ENCODE peak calls at places on chromosomes 6 and 20, in six cellular contexts. E is SW480; D is non-pigmented ciliary epithelial cell; T is bronchial epithelial cell; V is NCI-H1092; I is activated CD4-positive, alpha-beta T cell treated with anti-CD3 and anti-CD28 coated beads, Interleukin-2, amount 50 U/mL, for 48 hours. O is an unnamed sample.

GRCh38 chr20:63362426-63363009 is 1.4 kb upstream of the CHRNA4 start:
- DNase-seq in E (no peak), I (no peak), D (no peak), T (no peak), V (no peak), O (no peak)

GRCh38 chr20:25058051-25058796 is at the start of gene ACSS1:
- DNase-seq in E (peak), D (no peak), I (peak), V (no peak), T (no peak), O (no peak)

GRCh38 chr6:41489284-41489851 is 56.8 kb upstream of the FOXP4 start:
- DNase-seq in V (peak), E (no peak), D (no peak), I (no peak), T (no peak), O (no peak)

GRCh38 chr20:13794667-13795066 is 9.8 kb downstream of the NDUFAF5 start:
- DNase-seq in V (no peak), T (no peak), I (no peak), E (no peak), D (no peak), O (no peak)

GRCh38 chr6:136334465-136334846 is 44.8 kb upstream of the BCLAF1 start:
- DNase-seq in V (no peak), T (no peak), E (no peak), D (no peak), I (no peak), O (no peak)

GRCh38 chr6:114739656-114740055 is 396.8 kb upstream of the HS3ST5 start:
- DNase-seq in E (no peak), I (no peak), D (no peak), T (peak), V (peak), O (no peak)

GRCh38 chr20:42041000-42041565 is 422.9 kb upstream of the CHD6 start:
- DNase-seq in D (no peak), V (no peak), E (no peak), I (no peak), T (no peak), O (no peak)

GRCh38 chr6:161215193-161215592 is 58.7 kb downstream of the AGPAT4 start:
- DNase-seq in D (peak), I (no peak), E (no peak), V (no peak), T (peak), O (peak)

GRCh38 chr6:27280064-27280539 is 32.0 kb downstream of the POM121L2 start:
- DNase-seq in E (peak), I (peak), D (no peak), T (peak), V (no peak), O (no peak)

GRCh38 chr20:63172726-63173125 is 43.2 kb downstream of the YTHDF1 start:
- DNase-seq in I (peak), T (no peak), V (no peak), D (no peak), E (peak), O (no peak)

GRCh38 chr20:50250748-50251382 is 60.2 kb downstream of the CEBPB start:
- DNase-seq in V (no peak), I (no peak), D (no peak), T (no peak), E (no peak), O (no peak)

GRCh38 chr20:51749674-51750036 is 18.5 kb downstream of the ATP9A start:
- DNase-seq in V (no peak), E (peak), D (no peak), I (no peak), T (peak), O (peak)

GRCh38 chr6:142987490-142987889 is 42.5 kb upstream of the HIVEP2 start:
- DNase-seq in I (no peak), D (no peak), E (no peak), T (peak), V (no peak), O (peak)

GRCh38 chr20:58084566-58084965 is 143.9 kb downstream of the ANKRD60 start:
- DNase-seq in E (no peak), I (no peak), D (no peak), T (no peak), V (no peak), O (no peak)

GRCh38 chr6:115591973-115592486 is 468.7 kb downstream of the FRK start:
- DNase-seq in V (no peak), I (no peak), D (no peak), T (peak), E (no peak), O (no peak)

GRCh38 chr20:39823239-39823638 is 861.1 kb downstream of the DHX35 start:
- DNase-seq in I (no peak), T (no peak), E (peak), V (no peak), D (peak), O (no peak)

GRCh38 chr20:52105045-52105572 is 86.5 kb downstream of the ZFP64 start:
- DNase-seq in V (no peak), I (peak), T (no peak), E (no peak), D (no peak), O (no peak)

GRCh38 chr20:3592931-3593330 is 70.3 kb downstream of the GFRA4 start:
- DNase-seq in T (no peak), D (no peak), E (no peak), V (no peak), I (no peak), O (no peak)

GRCh38 chr20:44247131-44247571 is at the start of gene GDAP1L1:
- DNase-seq in V (peak), E (no peak), I (no peak), D (no peak), T (no peak), O (no peak)

GRCh38 chr6:130995783-130996447 is 67.1 kb downstream of the EPB41L2 start:
- DNase-seq in E (no peak), D (no peak), T (peak), I (no peak), V (no peak), O (no peak)

GRCh38 chr6:2110504-2110903 is 134.9 kb downstream of the GMDS start:
- DNase-seq in E (no peak), I (peak), T (no peak), V (no peak), D (no peak), O (no peak)

GRCh38 chr6:129490551-129491245 is 219.3 kb downstream of the ARHGAP18 start:
- DNase-seq in D (peak), T (peak), V (no peak), I (peak), E (peak), O (peak)

GRCh38 chr20:20084296-20084752 is 32.0 kb downstream of the CFAP61 start:
- DNase-seq in E (no peak), T (no peak), D (no peak), V (no peak), I (no peak), O (no peak)

GRCh38 chr6:36285797-36286196 is 15.9 kb downstream of the PNPLA1 start:
- DNase-seq in T (peak), I (no peak), V (no peak), D (no peak), E (peak), O (no peak)

GRCh38 chr6:111423960-111424846 is 58.8 kb downstream of the REV3L start:
- DNase-seq in V (peak), E (no peak), I (no peak), D (no peak), T (peak), O (no peak)

GRCh38 chr20:4894981-4895381 is 106.3 kb downstream of the SLC23A2 start:
- DNase-seq in D (no peak), T (no peak), I (no peak), V (no peak), E (no peak), O (no peak)